ENCODE peak calls at places on chromosome X, in four cellular contexts. One of them, this sample, is unnamed.

GRCh38 chrX:20477836-20478532 is 211.3 kb upstream of the RPS6KA3 start:
- DNase-seq in AG09309: no peak
- DNase-seq in mesothelial cell of epicardium: no peak
- DNase-seq in iris pigment epithelial cell: no peak
- DNase-seq in this sample: no peak

GRCh38 chrX:63751481-63751880 is 33.5 kb downstream of the ARHGEF9 start:
- DNase-seq in AG09309: no peak
- DNase-seq in mesothelial cell of epicardium: no peak
- DNase-seq in iris pigment epithelial cell: no peak
- DNase-seq in this sample: no peak

GRCh38 chrX:121389976-121390709 is 342.7 kb downstream of the GLUD2 start:
- DNase-seq in AG09309: no peak
- DNase-seq in mesothelial cell of epicardium: no peak
- DNase-seq in iris pigment epithelial cell: no peak
- DNase-seq in this sample: no peak

GRCh38 chrX:40152173-40152705 is 54.5 kb upstream of the BCOR start:
- DNase-seq in AG09309: no peak
- DNase-seq in mesothelial cell of epicardium: no peak
- DNase-seq in iris pigment epithelial cell: no peak
- DNase-seq in this sample: no peak

GRCh38 chrX:23742174-23742692 is 843 bp downstream of the ACOT9 start:
- DNase-seq in AG09309: peak; percentile 55
- DNase-seq in mesothelial cell of epicardium: no peak
- DNase-seq in iris pigment epithelial cell: peak; percentile 69
- DNase-seq in this sample: peak; percentile 36

GRCh38 chrX:53319614-53320542 is 38.5 kb upstream of the IQSEC2 start:
- DNase-seq in AG09309: no peak
- DNase-seq in mesothelial cell of epicardium: no peak
- DNase-seq in iris pigment epithelial cell: no peak
- DNase-seq in this sample: no peak

GRCh38 chrX:9745417-9746115 is 20.1 kb downstream of the GPR143 start:
- DNase-seq in AG09309: no peak
- DNase-seq in mesothelial cell of epicardium: no peak
- DNase-seq in iris pigment epithelial cell: peak; percentile 40
- DNase-seq in this sample: no peak

GRCh38 chrX:131441033-131441432 is 102.8 kb upstream of the OR13H1 start:
- DNase-seq in AG09309: no peak
- DNase-seq in mesothelial cell of epicardium: no peak
- DNase-seq in iris pigment epithelial cell: no peak
- DNase-seq in this sample: no peak

GRCh38 chrX:132532955-132533354 is 44.1 kb upstream of the MBNL3 start:
- DNase-seq in AG09309: no peak
- DNase-seq in mesothelial cell of epicardium: no peak
- DNase-seq in iris pigment epithelial cell: peak; percentile 1
- DNase-seq in this sample: no peak

GRCh38 chrX:37779857-37780256 is at the start of gene CYBB:
- DNase-seq in AG09309: no peak
- DNase-seq in mesothelial cell of epicardium: no peak
- DNase-seq in iris pigment epithelial cell: no peak
- DNase-seq in this sample: no peak

GRCh38 chrX:54530358-54530900 is 410 bp downstream of the GNL3L start:
- DNase-seq in AG09309: no peak
- DNase-seq in mesothelial cell of epicardium: no peak
- DNase-seq in iris pigment epithelial cell: no peak
- DNase-seq in this sample: no peak

GRCh38 chrX:154805696-154806091 is 409 bp upstream of the MPP1 start:
- DNase-seq in AG09309: no peak
- DNase-seq in mesothelial cell of epicardium: no peak
- DNase-seq in iris pigment epithelial cell: peak; percentile 48
- DNase-seq in this sample: no peak

GRCh38 chrX:40058719-40059118 is 39.0 kb downstream of the BCOR start:
- DNase-seq in AG09309: no peak
- DNase-seq in mesothelial cell of epicardium: no peak
- DNase-seq in iris pigment epithelial cell: no peak
- DNase-seq in this sample: no peak

GRCh38 chrX:83077606-83078005 is 430.5 kb upstream of the POU3F4 start:
- DNase-seq in AG09309: no peak
- DNase-seq in mesothelial cell of epicardium: no peak
- DNase-seq in iris pigment epithelial cell: no peak
- DNase-seq in this sample: no peak

GRCh38 chrX:23668335-23668734 is 1.0 kb downstream of the PRDX4 start:
- DNase-seq in AG09309: no peak
- DNase-seq in mesothelial cell of epicardium: no peak
- DNase-seq in iris pigment epithelial cell: no peak
- DNase-seq in this sample: no peak

GRCh38 chrX:70030242-70030823 is 19.4 kb downstream of the AWAT2 start:
- DNase-seq in AG09309: no peak
- DNase-seq in mesothelial cell of epicardium: no peak
- DNase-seq in iris pigment epithelial cell: peak; percentile 45
- DNase-seq in this sample: peak; percentile 14

GRCh38 chrX:39639871-39640270 is 457.9 kb downstream of the BCOR start:
- DNase-seq in AG09309: no peak
- DNase-seq in mesothelial cell of epicardium: no peak
- DNase-seq in iris pigment epithelial cell: no peak
- DNase-seq in this sample: no peak

GRCh38 chrX:102917801-102918200 is 19.3 kb upstream of the RAB40AL start:
- DNase-seq in AG09309: no peak
- DNase-seq in mesothelial cell of epicardium: no peak
- DNase-seq in iris pigment epithelial cell: no peak
- DNase-seq in this sample: no peak

GRCh38 chrX:152635941-152636340 is 1.8 kb upstream of the GABRQ start:
- DNase-seq in AG09309: peak; percentile 35
- DNase-seq in mesothelial cell of epicardium: no peak
- DNase-seq in iris pigment epithelial cell: peak; percentile 70
- DNase-seq in this sample: peak; percentile 27

GRCh38 chrX:12611471-12611870 is 179.7 kb upstream of the PRPS2 start:
- DNase-seq in AG09309: no peak
- DNase-seq in mesothelial cell of epicardium: no peak
- DNase-seq in iris pigment epithelial cell: no peak
- DNase-seq in this sample: no peak

This sample was measured in GM04504.